ENCODE peak calls at places on chromosomes 5 and 9, in nine cellular contexts. One of them, this sample, is unnamed.

GRCh38 chr5:126851441-126852103 is 74.6 kb downstream of the LMNB1 start:
- DNase-seq in substantia nigra: no peak
- DNase-seq in SHP77: no peak
- DNase-seq in ovary: no peak
- DNase-seq in NCI-H1048: no peak
- DNase-seq in DMS53: no peak
- DNase-seq in CD4-positive, alpha-beta memory T cell: peak
- DNase-seq in omental fat pad: no peak
- DNase-seq in anterior cingulate cortex: no peak
- DNase-seq in this sample: no peak

GRCh38 chr9:105661011-105661410 is 1.2 kb upstream of the TAL2 start:
- DNase-seq in substantia nigra: no peak
- DNase-seq in SHP77: no peak
- DNase-seq in ovary: no peak
- DNase-seq in NCI-H1048: no peak
- DNase-seq in DMS53: no peak
- DNase-seq in CD4-positive, alpha-beta memory T cell: no peak
- DNase-seq in omental fat pad: no peak
- DNase-seq in anterior cingulate cortex: no peak
- DNase-seq in this sample: no peak

GRCh38 chr9:92257327-92257726 is 36.2 kb downstream of the IARS1 start:
- DNase-seq in substantia nigra: no peak
- DNase-seq in SHP77: no peak
- DNase-seq in ovary: no peak
- DNase-seq in NCI-H1048: no peak
- DNase-seq in DMS53: peak
- DNase-seq in CD4-positive, alpha-beta memory T cell: no peak
- DNase-seq in omental fat pad: no peak
- DNase-seq in anterior cingulate cortex: no peak
- DNase-seq in this sample: no peak

GRCh38 chr9:20636883-20637440 is 14.7 kb upstream of the MLLT3 start:
- DNase-seq in substantia nigra: no peak
- DNase-seq in SHP77: no peak
- DNase-seq in ovary: no peak
- DNase-seq in NCI-H1048: no peak
- DNase-seq in DMS53: no peak
- DNase-seq in CD4-positive, alpha-beta memory T cell: no peak
- DNase-seq in omental fat pad: no peak
- DNase-seq in anterior cingulate cortex: no peak
- DNase-seq in this sample: no peak

GRCh38 chr5:54669845-54670635 is 152.5 kb downstream of the SNX18 start:
- DNase-seq in substantia nigra: no peak
- DNase-seq in SHP77: no peak
- DNase-seq in ovary: no peak
- DNase-seq in NCI-H1048: no peak
- DNase-seq in DMS53: no peak
- DNase-seq in CD4-positive, alpha-beta memory T cell: no peak
- DNase-seq in omental fat pad: no peak
- DNase-seq in anterior cingulate cortex: no peak
- DNase-seq in this sample: no peak

GRCh38 chr5:1090538-1090937 is 21.3 kb downstream of the SLC12A7 start:
- DNase-seq in substantia nigra: no peak
- DNase-seq in SHP77: no peak
- DNase-seq in ovary: no peak
- DNase-seq in NCI-H1048: no peak
- DNase-seq in DMS53: no peak
- DNase-seq in CD4-positive, alpha-beta memory T cell: no peak
- DNase-seq in omental fat pad: no peak
- DNase-seq in anterior cingulate cortex: no peak
- DNase-seq in this sample: no peak

GRCh38 chr9:14769235-14769580 is 46.7 kb upstream of the CER1 start:
- DNase-seq in substantia nigra: no peak
- DNase-seq in SHP77: peak
- DNase-seq in ovary: no peak
- DNase-seq in NCI-H1048: no peak
- DNase-seq in DMS53: peak
- DNase-seq in CD4-positive, alpha-beta memory T cell: no peak
- DNase-seq in omental fat pad: no peak
- DNase-seq in anterior cingulate cortex: no peak
- DNase-seq in this sample: no peak

GRCh38 chr5:134188092-134188491 is 11.3 kb upstream of the SKP1 start:
- DNase-seq in substantia nigra: no peak
- DNase-seq in SHP77: no peak
- DNase-seq in ovary: no peak
- DNase-seq in NCI-H1048: no peak
- DNase-seq in DMS53: peak
- DNase-seq in CD4-positive, alpha-beta memory T cell: no peak
- DNase-seq in omental fat pad: no peak
- DNase-seq in anterior cingulate cortex: no peak
- DNase-seq in this sample: no peak

GRCh38 chr5:98498028-98498427 is 275.4 kb upstream of the RGMB start:
- DNase-seq in substantia nigra: no peak
- DNase-seq in SHP77: no peak
- DNase-seq in ovary: no peak
- DNase-seq in NCI-H1048: no peak
- DNase-seq in DMS53: no peak
- DNase-seq in CD4-positive, alpha-beta memory T cell: no peak
- DNase-seq in omental fat pad: no peak
- DNase-seq in anterior cingulate cortex: no peak
- DNase-seq in this sample: no peak

GRCh38 chr9:88733651-88734470 is 198.9 kb downstream of the NXNL2 start:
- DNase-seq in substantia nigra: no peak
- DNase-seq in SHP77: no peak
- DNase-seq in ovary: no peak
- DNase-seq in NCI-H1048: no peak
- DNase-seq in DMS53: no peak
- DNase-seq in CD4-positive, alpha-beta memory T cell: no peak
- DNase-seq in omental fat pad: peak
- DNase-seq in anterior cingulate cortex: no peak
- DNase-seq in this sample: no peak

GRCh38 chr9:94979904-94980507 is 253.5 kb downstream of the AOPEP start:
- DNase-seq in substantia nigra: no peak
- DNase-seq in SHP77: no peak
- DNase-seq in ovary: no peak
- DNase-seq in NCI-H1048: no peak
- DNase-seq in DMS53: no peak
- DNase-seq in CD4-positive, alpha-beta memory T cell: no peak
- DNase-seq in omental fat pad: no peak
- DNase-seq in anterior cingulate cortex: no peak
- DNase-seq in this sample: no peak

GRCh38 chr9:73157811-73158210 is 6.1 kb downstream of the ANXA1 start:
- DNase-seq in substantia nigra: no peak
- DNase-seq in SHP77: no peak
- DNase-seq in ovary: no peak
- DNase-seq in NCI-H1048: no peak
- DNase-seq in DMS53: no peak
- DNase-seq in CD4-positive, alpha-beta memory T cell: no peak
- DNase-seq in omental fat pad: no peak
- DNase-seq in anterior cingulate cortex: no peak
- DNase-seq in this sample: no peak

GRCh38 chr9:129131300-129132145 is 20.3 kb downstream of the PTPA start:
- DNase-seq in substantia nigra: peak
- DNase-seq in SHP77: peak
- DNase-seq in ovary: peak
- DNase-seq in NCI-H1048: no peak
- DNase-seq in DMS53: peak
- DNase-seq in CD4-positive, alpha-beta memory T cell: peak
- DNase-seq in omental fat pad: peak
- DNase-seq in anterior cingulate cortex: peak
- DNase-seq in this sample: peak

GRCh38 chr9:107024193-107024592 is 161.2 kb downstream of the ZNF462 start:
- DNase-seq in substantia nigra: no peak
- DNase-seq in SHP77: no peak
- DNase-seq in ovary: no peak
- DNase-seq in NCI-H1048: no peak
- DNase-seq in DMS53: no peak
- DNase-seq in CD4-positive, alpha-beta memory T cell: no peak
- DNase-seq in omental fat pad: no peak
- DNase-seq in anterior cingulate cortex: no peak
- DNase-seq in this sample: no peak

GRCh38 chr5:124280044-124280443 is 466.4 kb downstream of the ZNF608 start:
- DNase-seq in substantia nigra: no peak
- DNase-seq in SHP77: no peak
- DNase-seq in ovary: no peak
- DNase-seq in NCI-H1048: no peak
- DNase-seq in DMS53: no peak
- DNase-seq in CD4-positive, alpha-beta memory T cell: no peak
- DNase-seq in omental fat pad: no peak
- DNase-seq in anterior cingulate cortex: no peak
- DNase-seq in this sample: no peak

GRCh38 chr5:37575541-37576489 is 196.7 kb downstream of the WDR70 start:
- DNase-seq in substantia nigra: no peak
- DNase-seq in SHP77: no peak
- DNase-seq in ovary: no peak
- DNase-seq in NCI-H1048: no peak
- DNase-seq in DMS53: no peak
- DNase-seq in CD4-positive, alpha-beta memory T cell: no peak
- DNase-seq in omental fat pad: no peak
- DNase-seq in anterior cingulate cortex: no peak
- DNase-seq in this sample: no peak

GRCh38 chr5:15794117-15794985 is 294.4 kb downstream of the FBXL7 start:
- DNase-seq in substantia nigra: no peak
- DNase-seq in SHP77: no peak
- DNase-seq in ovary: no peak
- DNase-seq in NCI-H1048: no peak
- DNase-seq in DMS53: no peak
- DNase-seq in CD4-positive, alpha-beta memory T cell: no peak
- DNase-seq in omental fat pad: no peak
- DNase-seq in anterior cingulate cortex: no peak
- DNase-seq in this sample: no peak

GRCh38 chr9:87084407-87084806 is 137.1 kb upstream of the GAS1 start:
- DNase-seq in substantia nigra: no peak
- DNase-seq in SHP77: no peak
- DNase-seq in ovary: no peak
- DNase-seq in NCI-H1048: no peak
- DNase-seq in DMS53: no peak
- DNase-seq in CD4-positive, alpha-beta memory T cell: no peak
- DNase-seq in omental fat pad: no peak
- DNase-seq in anterior cingulate cortex: no peak
- DNase-seq in this sample: no peak

GRCh38 chr5:150625164-150625535 is 15.3 kb upstream of the SYNPO start:
- DNase-seq in substantia nigra: no peak
- DNase-seq in SHP77: no peak
- DNase-seq in ovary: peak
- DNase-seq in NCI-H1048: no peak
- DNase-seq in DMS53: no peak
- DNase-seq in CD4-positive, alpha-beta memory T cell: no peak
- DNase-seq in omental fat pad: no peak
- DNase-seq in anterior cingulate cortex: no peak
- DNase-seq in this sample: no peak

GRCh38 chr9:126956929-126957686 is 42.5 kb downstream of the RALGPS1 start:
- DNase-seq in substantia nigra: no peak
- DNase-seq in SHP77: no peak
- DNase-seq in ovary: no peak
- DNase-seq in NCI-H1048: no peak
- DNase-seq in DMS53: peak
- DNase-seq in CD4-positive, alpha-beta memory T cell: no peak
- DNase-seq in omental fat pad: no peak
- DNase-seq in anterior cingulate cortex: no peak
- DNase-seq in this sample: no peak

This sample was measured in occipital lobe.